ENCODE peak calls at places on chromosomes 2 and 18, in ten cellular contexts. Z is ovary, G is uterus, W is body of pancreas, E is K562, U is A549, M is IMR-90, O is right lobe of liver, J is esophagus squamous epithelium, X is stomach. K is an unnamed sample.

GRCh38 chr2:53672881-53673522 is 94.6 kb upstream of the CHAC2 start:
- DNase-seq in M (peak; percentile 52), G (no peak), J (no peak), Z (no peak), U (no peak), W (no peak), E (peak; percentile 39), O (no peak), X (no peak), K (no peak)

GRCh38 chr18:64659186-64659585 is 510.3 kb upstream of the LINC00305 start:
- DNase-seq in X (no peak), Z (no peak), J (no peak), O (no peak), U (no peak), W (no peak), G (no peak), M (no peak), E (no peak), K (no peak)

GRCh38 chr18:57906852-57907251 is 103.7 kb upstream of the ATP8B1 start:
- DNase-seq in E (peak; percentile 13), M (no peak), X (no peak), G (no peak), Z (no peak), J (no peak), O (no peak), W (no peak), U (peak; percentile 15), K (no peak)

GRCh38 chr2:39435974-39436591 is 1.0 kb downstream of the MAP4K3 start:
- DNase-seq in M (peak; percentile 58), X (no peak), Z (peak; percentile 22), W (peak; percentile 23), E (no peak), G (peak; percentile 29), O (no peak), J (no peak), U (no peak), K (no peak)

GRCh38 chr2:168784993-168785392 is 17.4 kb upstream of the NOSTRIN start:
- DNase-seq in W (no peak), Z (no peak), M (no peak), J (no peak), G (no peak), U (no peak), E (no peak), O (no peak), X (no peak), K (no peak)

GRCh38 chr2:74894261-74895030 is 60.5 kb downstream of the HK2 start:
- DNase-seq in G (no peak), J (no peak), M (peak; percentile 78), E (no peak), W (no peak), X (no peak), Z (no peak), U (no peak), O (no peak), K (no peak)

GRCh38 chr18:54192415-54192814 is 32.1 kb downstream of the MBD2 start:
- DNase-seq in X (no peak), G (no peak), M (no peak), J (no peak), U (no peak), O (no peak), Z (no peak), W (no peak), E (no peak), K (no peak)

GRCh38 chr2:99928472-99929053 is 213.8 kb downstream of the AFF3 start:
- DNase-seq in W (no peak), G (no peak), E (no peak), O (no peak), J (no peak), M (no peak), Z (no peak), X (no peak), U (no peak), K (no peak)

GRCh38 chr18:44945847-44946490 is 265.3 kb downstream of the SETBP1 start:
- DNase-seq in W (no peak), Z (no peak), G (no peak), M (no peak), O (no peak), E (no peak), U (no peak), J (no peak), X (no peak), K (no peak)

GRCh38 chr2:222427606-222428320 is 3.4 kb downstream of the SGPP2 start:
- DNase-seq in X (peak; percentile 40), G (no peak), Z (no peak), O (no peak), M (no peak), W (no peak), U (peak; percentile 21), E (no peak), J (no peak), K (no peak)

GRCh38 chr18:9082763-9083510 is 19.6 kb upstream of the NDUFV2 start:
- DNase-seq in J (no peak), U (no peak), G (no peak), O (no peak), M (no peak), X (no peak), Z (no peak), W (no peak), E (no peak), K (no peak)

GRCh38 chr2:84022810-84023431 is 436.2 kb downstream of the SUCLG1 start:
- DNase-seq in J (no peak), O (peak; percentile 47), U (peak; percentile 73), E (peak; percentile 75), W (peak; percentile 17), Z (no peak), M (peak; percentile 60), X (no peak), G (no peak), K (no peak)

GRCh38 chr2:27442282-27442980 is at the start of gene KRTCAP3:
- DNase-seq in J (no peak), X (peak; percentile 87), E (no peak), O (peak; percentile 66), W (peak; percentile 89), Z (peak; percentile 25), U (no peak), G (no peak), M (no peak), K (no peak)

GRCh38 chr2:207911215-207911614 is 114.1 kb downstream of the PLEKHM3 start:
- DNase-seq in E (no peak), U (no peak), M (no peak), J (no peak), W (no peak), X (no peak), O (no peak), Z (no peak), G (no peak), K (no peak)

GRCh38 chr18:38805256-38805655 is 1239.7 kb upstream of the CELF4 start:
- DNase-seq in Z (no peak), J (no peak), O (no peak), G (no peak), W (no peak), U (no peak), E (no peak), M (no peak), X (no peak), K (no peak)
- TF ChIP-seq CTCF in Z (no peak), J (no peak), O (no peak), G (no peak), W (no peak), U (no peak), E (no peak), M (no peak), X (no peak), K (no peak)

GRCh38 chr2:33599943-33600192 is 769 bp upstream of the FAM98A start:
- DNase-seq in E (no peak), G (no peak), U (no peak), W (no peak), X (no peak), Z (no peak), O (no peak), M (no peak), J (no peak), K (no peak)
- H3K4me3 ChIP-seq in E (peak overlapping the region; percentile 96), G (peak overlapping the region; percentile 89), U (peak overlapping the region; percentile 98), W (peak overlapping the region; percentile 76), X (peak overlapping the region; percentile 96), Z (peak overlapping the region; percentile 96), O (peak overlapping the region; percentile 87), M (peak overlapping the region; percentile 88), J (peak overlapping the region; percentile 87), K (no peak overlapping the region)

GRCh38 chr2:219118504-219118903 is 42.1 kb downstream of the NHEJ1 start:
- DNase-seq in M (no peak), G (no peak), O (no peak), E (no peak), Z (no peak), W (no peak), U (no peak), X (no peak), J (no peak), K (no peak)

GRCh38 chr2:219120082-219120481 is 40.5 kb downstream of the NHEJ1 start:
- DNase-seq in G (no peak), Z (no peak), M (no peak), U (no peak), O (no peak), E (no peak), J (no peak), X (no peak), W (no peak), K (no peak)

GRCh38 chr2:219112651-219113338 is 47.8 kb downstream of the NHEJ1 start:
- DNase-seq in W (no peak), M (no peak), J (no peak), O (no peak), E (no peak), X (no peak), Z (no peak), U (no peak), G (no peak), K (no peak)

GRCh38 chr2:219119422-219120043 is 41.1 kb downstream of the NHEJ1 start:
- DNase-seq in G (peak; percentile 40), W (peak; percentile 73), E (peak; percentile 75), U (peak; percentile 62), M (peak; percentile 53), Z (peak; percentile 30), J (no peak), O (peak; percentile 75), X (peak; percentile 79), K (peak; percentile 46)

GRCh38 chr2:219116776-219117646 is 43.6 kb downstream of the NHEJ1 start:
- DNase-seq in G (no peak), M (no peak), W (peak; percentile 11), E (no peak), O (peak; percentile 85), J (no peak), U (no peak), X (peak; percentile 29), Z (no peak), K (no peak)
- TF ChIP-seq POLR2A in G (no peak), M (no peak), W (no peak), E (no peak), O (no peak), J (no peak), U (no peak), X (no peak), Z (no peak), K (no peak)

DNA sequence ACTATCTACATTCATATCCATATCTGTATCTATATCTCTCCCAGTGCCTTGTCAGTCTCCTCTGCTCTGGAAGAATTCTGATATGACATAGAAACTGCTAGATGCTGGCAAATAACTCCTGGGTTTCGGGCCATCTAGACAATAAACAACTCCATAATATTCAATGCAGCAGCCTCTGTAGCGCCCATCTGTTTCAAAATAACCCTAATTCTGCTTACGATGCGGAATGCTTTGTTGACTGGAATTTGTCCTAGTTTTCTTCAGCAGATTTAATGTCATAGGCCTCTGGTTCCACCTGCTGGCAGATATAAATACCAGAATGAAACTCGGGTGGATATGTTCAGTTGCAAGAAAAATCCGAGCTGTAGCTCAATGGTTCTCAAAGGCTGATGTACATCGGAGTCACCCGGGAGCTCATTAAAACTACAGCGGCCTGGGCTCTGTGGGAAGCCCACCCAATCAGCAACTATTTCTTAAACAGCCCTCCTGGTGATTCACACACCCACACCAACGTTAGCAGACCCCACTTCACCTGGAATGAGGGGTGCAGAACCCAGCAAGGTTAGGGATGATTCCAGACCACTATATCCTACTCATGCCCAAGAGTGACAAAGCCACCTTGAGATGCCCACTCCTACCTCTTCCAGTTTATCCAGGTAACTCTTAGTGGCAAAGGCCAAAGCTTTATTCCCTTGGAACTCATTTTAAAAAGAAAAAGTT is 149.5 kb downstream of the RHBDD1 start:
- DNase-seq in J (no peak), E (peak; percentile 65), O (peak; percentile 62), W (peak; percentile 37), Z (peak; percentile 55), M (peak; percentile 83), X (no peak), G (peak; percentile 44), U (peak; percentile 66), K (peak; percentile 70)
- TF ChIP-seq CTCF in J (peak; percentile 69), E (peak; percentile 42), O (peak; percentile 70), W (peak; percentile 46), Z (peak; percentile 65), M (peak; percentile 86), X (peak; percentile 29), G (peak; percentile 73), U (peak; percentile 89), K (no peak)